ENCODE peak calls at places on chromosomes 12 and 14, in eight cellular contexts. X is pancreas; K is heart left ventricle; A is CD4-positive, alpha-beta T cell; S is tibial nerve; P is left ventricle myocardium inferior; R is upper lobe of right lung; N is tibial artery. M is an unnamed sample.

GRCh38 chr12:28021704-28022103 is 49.2 kb upstream of the PTHLH start:
- DNase-seq in X (no peak), K (no peak), A (no peak), S (no peak), P (no peak), R (no peak), N (no peak), M (no peak)

GRCh38 chr12:18439541-18439940 is 178.2 kb downstream of the PIK3C2G start:
- DNase-seq in X (no peak), K (no peak), A (no peak), S (no peak), P (no peak), R (no peak), N (no peak), M (no peak)

GRCh38 chr14:98368214-98368613 is 903.8 kb downstream of the BCL11B start:
- DNase-seq in X (no peak), K (no peak), A (no peak), S (no peak), P (no peak), R (no peak), N (no peak), M (no peak)

GRCh38 chr14:23436327-23437141 is 1.1 kb upstream of the MYH7 start:
- DNase-seq in X (peak), K (no peak), A (no peak), S (no peak), P (no peak), R (no peak), N (peak), M (no peak)

GRCh38 chr12:16950041-16950677 is 344.2 kb upstream of the LMO3 start:
- DNase-seq in X (no peak), K (no peak), A (no peak), S (no peak), P (no peak), R (no peak), N (no peak), M (no peak)

GRCh38 chr12:89212339-89212771 is 139.9 kb downstream of the DUSP6 start:
- DNase-seq in X (no peak), K (peak), A (no peak), S (no peak), P (peak), R (no peak), N (no peak), M (peak)

GRCh38 chr14:99249389-99249788 is 22.6 kb downstream of the BCL11B start:
- DNase-seq in X (no peak), K (no peak), A (no peak), S (no peak), P (no peak), R (no peak), N (no peak), M (no peak)

GRCh38 chr14:96149131-96149530 is 55.5 kb upstream of the BDKRB2 start:
- DNase-seq in X (no peak), K (no peak), A (no peak), S (no peak), P (no peak), R (no peak), N (no peak), M (no peak)

GRCh38 chr12:69844416-69844815 is 19.4 kb downstream of the MYRFL start:
- DNase-seq in X (no peak), K (no peak), A (no peak), S (no peak), P (no peak), R (no peak), N (no peak), M (no peak)

GRCh38 chr12:93215290-93215678 is 162.4 kb upstream of the NUDT4 start:
- DNase-seq in X (no peak), K (no peak), A (no peak), S (no peak), P (no peak), R (no peak), N (no peak), M (no peak)

GRCh38 chr12:9109737-9110491 is 5.8 kb downstream of the A2M start:
- DNase-seq in X (no peak), K (no peak), A (no peak), S (no peak), P (no peak), R (no peak), N (no peak), M (no peak)
- TF ChIP-seq CTCF in X (no peak), K (no peak), A (no peak), S (no peak), P (no peak), R (no peak), N (no peak), M (no peak)

GRCh38 chr14:85332401-85332800 is 197.5 kb upstream of the FLRT2 start:
- DNase-seq in X (no peak), K (no peak), A (no peak), S (no peak), P (no peak), R (no peak), N (no peak), M (no peak)
- H3K27ac ChIP-seq in X (no peak), K (no peak), A (no peak), S (no peak), P (no peak), R (no peak), N (no peak), M (no peak)

GRCh38 chr14:81991998-81992397 is 458.3 kb upstream of the SEL1L start:
- DNase-seq in X (no peak), K (no peak), A (no peak), S (no peak), P (no peak), R (no peak), N (no peak), M (no peak)
- TF ChIP-seq CTCF in X (no peak), K (peak), A (no peak), S (no peak), P (peak), R (peak), N (no peak), M (no peak)

DNA sequence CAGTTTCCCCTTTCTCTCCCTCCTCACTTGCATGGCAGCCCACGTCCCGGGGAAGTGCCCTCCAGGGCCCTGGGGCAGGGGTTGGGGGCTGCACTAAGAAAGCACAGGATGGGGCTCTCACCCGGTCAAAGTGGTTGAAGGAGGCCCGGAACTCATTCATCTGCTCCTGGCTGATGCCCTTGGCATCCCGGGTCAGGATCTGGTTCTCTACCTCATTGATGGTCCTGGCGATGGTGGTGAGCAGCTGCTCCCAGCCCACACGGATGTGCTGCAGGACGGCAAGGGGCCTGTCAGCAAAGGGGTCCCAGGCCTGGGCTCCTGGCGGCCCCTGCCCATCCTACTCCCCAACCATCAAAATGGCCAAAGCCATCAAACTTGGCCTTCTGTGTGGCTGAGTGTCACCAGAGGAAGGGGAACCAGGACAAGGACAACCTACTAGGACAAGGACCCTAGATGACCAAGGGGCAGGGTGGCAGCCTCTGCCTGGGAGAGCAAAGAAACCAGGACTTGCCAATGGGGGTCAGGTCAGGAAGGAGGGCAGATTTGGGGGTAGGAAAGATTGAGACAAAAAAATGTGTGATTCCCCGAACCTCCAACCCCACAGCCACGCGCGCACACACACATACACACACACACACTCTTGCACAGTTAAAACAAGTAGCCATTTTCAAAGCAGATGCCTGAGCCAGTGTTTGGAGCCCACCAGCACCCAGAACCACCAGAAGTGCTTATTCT is 87.1 kb upstream of the ZFP36L1 start:
- DNase-seq in X (no peak), K (no peak), A (no peak), S (no peak), P (no peak), R (no peak), N (peak), M (no peak)
- H3K27ac ChIP-seq in X (no peak), K (no peak), A (no peak), S (no peak), P (no peak), R (no peak), N (peak), M (no peak)

GRCh38 chr12:57460457-57461325 is 1.1 kb downstream of the GLI1 start:
- DNase-seq in X (no peak), K (no peak), A (no peak), S (no peak), P (no peak), R (no peak), N (no peak), M (no peak)
- TF ChIP-seq CTCF in X (no peak), K (no peak), A (no peak), S (no peak), P (no peak), R (no peak), N (no peak), M (no peak)

GRCh38 chr12:124370384-124370783 is 75.5 kb downstream of the RFLNA start:
- DNase-seq in X (no peak), K (no peak), A (no peak), S (no peak), P (no peak), R (no peak), N (no peak), M (no peak)

GRCh38 chr12:124369901-124370378 is 75.0 kb downstream of the RFLNA start:
- DNase-seq in X (no peak), K (no peak), A (no peak), S (peak), P (no peak), R (no peak), N (no peak), M (no peak)

GRCh38 chr12:124371970-124372555 is 77.2 kb downstream of the RFLNA start:
- DNase-seq in X (no peak), K (no peak), A (no peak), S (no peak), P (no peak), R (no peak), N (no peak), M (no peak)

GRCh38 chr12:124371366-124371765 is 76.5 kb downstream of the RFLNA start:
- DNase-seq in X (no peak), K (no peak), A (no peak), S (no peak), P (no peak), R (no peak), N (no peak), M (peak)

GRCh38 chr12:124370851-124371250 is 76.0 kb downstream of the RFLNA start:
- DNase-seq in X (no peak), K (no peak), A (no peak), S (no peak), P (no peak), R (no peak), N (no peak), M (no peak)
- H3K27ac ChIP-seq in X (no peak), K (peak), A (no peak), S (peak), P (peak), R (peak), N (peak), M (peak)